ENCODE peak calls at places on chromosome 16, in nine cellular contexts. One of them, this sample, is unnamed.

GRCh38 chr16:74756203-74756602 is 18.4 kb downstream of the FA2H start:
- DNase-seq in fibroblast of lung: no peak
- DNase-seq in HEK293T: no peak
- DNase-seq in stimulated activated CD8-positive, alpha-beta memory T cell treated with anti-CD3 and anti-CD28 coated beads, Interleukin-2, amount 100 ng/mL, for 48 hours: no peak
- DNase-seq in ACHN: no peak
- DNase-seq in T-helper 9 cell: no peak
- DNase-seq in mammary epithelial cell: no peak
- DNase-seq in activated CD8-positive, alpha-beta T cell treated with anti-CD3 and anti-CD28 coated beads for 36 hours: no peak
- DNase-seq in iPS-NIHi11: no peak
- DNase-seq in this sample: no peak

GRCh38 chr16:56426585-56426984 is 1.2 kb upstream of the AMFR start:
- DNase-seq in fibroblast of lung: no peak
- DNase-seq in HEK293T: no peak
- DNase-seq in stimulated activated CD8-positive, alpha-beta memory T cell treated with anti-CD3 and anti-CD28 coated beads, Interleukin-2, amount 100 ng/mL, for 48 hours: no peak
- DNase-seq in ACHN: no peak
- DNase-seq in T-helper 9 cell: no peak
- DNase-seq in mammary epithelial cell: peak; percentile 60
- DNase-seq in activated CD8-positive, alpha-beta T cell treated with anti-CD3 and anti-CD28 coated beads for 36 hours: no peak
- DNase-seq in iPS-NIHi11: no peak
- DNase-seq in this sample: no peak

GRCh38 chr16:79287424-79287917 is 313.1 kb downstream of the MAF start:
- DNase-seq in fibroblast of lung: no peak
- DNase-seq in HEK293T: no peak
- DNase-seq in stimulated activated CD8-positive, alpha-beta memory T cell treated with anti-CD3 and anti-CD28 coated beads, Interleukin-2, amount 100 ng/mL, for 48 hours: no peak
- DNase-seq in ACHN: no peak
- DNase-seq in T-helper 9 cell: no peak
- DNase-seq in mammary epithelial cell: no peak
- DNase-seq in activated CD8-positive, alpha-beta T cell treated with anti-CD3 and anti-CD28 coated beads for 36 hours: no peak
- DNase-seq in iPS-NIHi11: no peak
- DNase-seq in this sample: no peak

GRCh38 chr16:85490971-85491771 is 122.0 kb upstream of the GSE1 start:
- DNase-seq in fibroblast of lung: no peak
- DNase-seq in HEK293T: peak; percentile 70
- DNase-seq in stimulated activated CD8-positive, alpha-beta memory T cell treated with anti-CD3 and anti-CD28 coated beads, Interleukin-2, amount 100 ng/mL, for 48 hours: peak; percentile 15
- DNase-seq in ACHN: peak; percentile 50
- DNase-seq in T-helper 9 cell: peak; percentile 26
- DNase-seq in mammary epithelial cell: no peak
- DNase-seq in activated CD8-positive, alpha-beta T cell treated with anti-CD3 and anti-CD28 coated beads for 36 hours: peak; percentile 72
- DNase-seq in iPS-NIHi11: peak; percentile 83
- DNase-seq in this sample: no peak

GRCh38 chr16:51523400-51523799 is 372.3 kb upstream of the SALL1 start:
- DNase-seq in fibroblast of lung: peak; percentile 39
- DNase-seq in HEK293T: no peak
- DNase-seq in stimulated activated CD8-positive, alpha-beta memory T cell treated with anti-CD3 and anti-CD28 coated beads, Interleukin-2, amount 100 ng/mL, for 48 hours: no peak
- DNase-seq in ACHN: no peak
- DNase-seq in T-helper 9 cell: no peak
- DNase-seq in mammary epithelial cell: no peak
- DNase-seq in activated CD8-positive, alpha-beta T cell treated with anti-CD3 and anti-CD28 coated beads for 36 hours: no peak
- DNase-seq in iPS-NIHi11: no peak
- DNase-seq in this sample: peak; percentile 47

GRCh38 chr16:14252860-14253259 is 181.7 kb downstream of the MRTFB start:
- DNase-seq in fibroblast of lung: no peak
- DNase-seq in HEK293T: no peak
- DNase-seq in stimulated activated CD8-positive, alpha-beta memory T cell treated with anti-CD3 and anti-CD28 coated beads, Interleukin-2, amount 100 ng/mL, for 48 hours: no peak
- DNase-seq in ACHN: no peak
- DNase-seq in T-helper 9 cell: no peak
- DNase-seq in mammary epithelial cell: no peak
- DNase-seq in activated CD8-positive, alpha-beta T cell treated with anti-CD3 and anti-CD28 coated beads for 36 hours: no peak
- DNase-seq in iPS-NIHi11: no peak
- DNase-seq in this sample: no peak

GRCh38 chr16:82671743-82672142 is 45.0 kb downstream of the CDH13 start:
- DNase-seq in fibroblast of lung: no peak
- DNase-seq in HEK293T: no peak
- DNase-seq in stimulated activated CD8-positive, alpha-beta memory T cell treated with anti-CD3 and anti-CD28 coated beads, Interleukin-2, amount 100 ng/mL, for 48 hours: no peak
- DNase-seq in ACHN: peak; percentile 42
- DNase-seq in T-helper 9 cell: peak; percentile 43
- DNase-seq in mammary epithelial cell: no peak
- DNase-seq in activated CD8-positive, alpha-beta T cell treated with anti-CD3 and anti-CD28 coated beads for 36 hours: peak; percentile 63
- DNase-seq in iPS-NIHi11: peak; percentile 38
- DNase-seq in this sample: no peak

GRCh38 chr16:83920894-83921491 is 22.1 kb downstream of the MLYCD start:
- DNase-seq in fibroblast of lung: no peak
- DNase-seq in HEK293T: no peak
- DNase-seq in stimulated activated CD8-positive, alpha-beta memory T cell treated with anti-CD3 and anti-CD28 coated beads, Interleukin-2, amount 100 ng/mL, for 48 hours: no peak
- DNase-seq in ACHN: no peak
- DNase-seq in T-helper 9 cell: no peak
- DNase-seq in mammary epithelial cell: no peak
- DNase-seq in activated CD8-positive, alpha-beta T cell treated with anti-CD3 and anti-CD28 coated beads for 36 hours: no peak
- DNase-seq in iPS-NIHi11: no peak
- DNase-seq in this sample: no peak

GRCh38 chr16:13186813-13187212 is 285.4 kb downstream of the SHISA9 start:
- DNase-seq in fibroblast of lung: no peak
- DNase-seq in HEK293T: no peak
- DNase-seq in stimulated activated CD8-positive, alpha-beta memory T cell treated with anti-CD3 and anti-CD28 coated beads, Interleukin-2, amount 100 ng/mL, for 48 hours: no peak
- DNase-seq in ACHN: peak; percentile 27
- DNase-seq in T-helper 9 cell: no peak
- DNase-seq in mammary epithelial cell: peak; percentile 25
- DNase-seq in activated CD8-positive, alpha-beta T cell treated with anti-CD3 and anti-CD28 coated beads for 36 hours: no peak
- DNase-seq in iPS-NIHi11: no peak
- DNase-seq in this sample: no peak

GRCh38 chr16:67246945-67247697 is at the start of gene FHOD1:
- DNase-seq in fibroblast of lung: peak; percentile 91
- DNase-seq in HEK293T: peak; percentile 93
- DNase-seq in stimulated activated CD8-positive, alpha-beta memory T cell treated with anti-CD3 and anti-CD28 coated beads, Interleukin-2, amount 100 ng/mL, for 48 hours: peak; percentile 99
- DNase-seq in ACHN: peak; percentile 98
- DNase-seq in T-helper 9 cell: peak; percentile 95
- DNase-seq in mammary epithelial cell: peak; percentile 94
- DNase-seq in activated CD8-positive, alpha-beta T cell treated with anti-CD3 and anti-CD28 coated beads for 36 hours: peak; percentile 99
- DNase-seq in iPS-NIHi11: peak; percentile 91
- DNase-seq in this sample: peak; percentile 57

GRCh38 chr16:50408001-50408400 is 39.2 kb upstream of the BRD7 start:
- DNase-seq in fibroblast of lung: no peak
- DNase-seq in HEK293T: no peak
- DNase-seq in stimulated activated CD8-positive, alpha-beta memory T cell treated with anti-CD3 and anti-CD28 coated beads, Interleukin-2, amount 100 ng/mL, for 48 hours: no peak
- DNase-seq in ACHN: no peak
- DNase-seq in T-helper 9 cell: no peak
- DNase-seq in mammary epithelial cell: no peak
- DNase-seq in activated CD8-positive, alpha-beta T cell treated with anti-CD3 and anti-CD28 coated beads for 36 hours: no peak
- DNase-seq in iPS-NIHi11: no peak
- DNase-seq in this sample: no peak